ENCODE peak calls at places on chromosomes 4 and X, in five cellular contexts. One of them, this sample, is unnamed.

GRCh38 chr4:24824720-24825119 is 29.3 kb downstream of the SOD3 start:
- DNase-seq in A549: no peak
- DNase-seq in fibroblast of villous mesenchyme: no peak
- DNase-seq in heart left ventricle: no peak
- DNase-seq in MM.1S: no peak
- DNase-seq in this sample: no peak

GRCh38 chrX:49155243-49155899 is 7.2 kb upstream of the MAGIX start:
- DNase-seq in A549: peak
- DNase-seq in MM.1S: peak
- DNase-seq in heart left ventricle: no peak
- DNase-seq in fibroblast of villous mesenchyme: peak
- DNase-seq in this sample: peak

GRCh38 chr4:77199276-77199675 is 42.3 kb downstream of the CCNG2 start:
- DNase-seq in MM.1S: no peak
- DNase-seq in A549: no peak
- DNase-seq in heart left ventricle: no peak
- DNase-seq in fibroblast of villous mesenchyme: no peak
- DNase-seq in this sample: no peak

GRCh38 chr4:14856076-14856926 is 146.0 kb upstream of the CPEB2 start:
- DNase-seq in fibroblast of villous mesenchyme: peak
- DNase-seq in A549: peak
- DNase-seq in heart left ventricle: no peak
- DNase-seq in MM.1S: no peak
- DNase-seq in this sample: peak

GRCh38 chrX:138026211-138026610 is 460.3 kb downstream of the ZIC3 start:
- DNase-seq in fibroblast of villous mesenchyme: no peak
- DNase-seq in MM.1S: peak
- DNase-seq in heart left ventricle: no peak
- DNase-seq in A549: peak
- DNase-seq in this sample: peak

GRCh38 chr4:37770016-37770415 is 56.5 kb upstream of the PGM2 start:
- DNase-seq in heart left ventricle: no peak
- DNase-seq in MM.1S: no peak
- DNase-seq in fibroblast of villous mesenchyme: no peak
- DNase-seq in A549: no peak
- DNase-seq in this sample: no peak

GRCh38 chr4:149311076-149311475 is 504.6 kb downstream of the IQCM start:
- DNase-seq in MM.1S: no peak
- DNase-seq in fibroblast of villous mesenchyme: no peak
- DNase-seq in A549: no peak
- DNase-seq in heart left ventricle: no peak
- DNase-seq in this sample: no peak

GRCh38 chrX:74180716-74181115 is 123.3 kb upstream of the ZCCHC13 start:
- DNase-seq in fibroblast of villous mesenchyme: no peak
- DNase-seq in heart left ventricle: no peak
- DNase-seq in MM.1S: no peak
- DNase-seq in A549: no peak
- DNase-seq in this sample: no peak

GRCh38 chr4:185559913-185560281 is 24.6 kb upstream of the PDLIM3 start:
- DNase-seq in MM.1S: no peak
- DNase-seq in heart left ventricle: no peak
- DNase-seq in fibroblast of villous mesenchyme: peak
- DNase-seq in A549: peak
- DNase-seq in this sample: peak

GRCh38 chr4:20284990-20285389 is 33.3 kb downstream of the SLIT2 start:
- DNase-seq in fibroblast of villous mesenchyme: peak
- DNase-seq in heart left ventricle: no peak
- DNase-seq in A549: no peak
- DNase-seq in MM.1S: no peak
- DNase-seq in this sample: no peak

GRCh38 chr4:104559502-104559901 is 64.8 kb upstream of the CXXC4 start:
- DNase-seq in heart left ventricle: no peak
- DNase-seq in MM.1S: peak
- DNase-seq in fibroblast of villous mesenchyme: no peak
- DNase-seq in A549: no peak
- DNase-seq in this sample: no peak

GRCh38 chr4:20351360-20352171 is 99.9 kb downstream of the SLIT2 start:
- DNase-seq in MM.1S: no peak
- DNase-seq in fibroblast of villous mesenchyme: no peak
- DNase-seq in heart left ventricle: no peak
- DNase-seq in A549: no peak
- DNase-seq in this sample: no peak

GRCh38 chrX:20237864-20238263 is 28.8 kb downstream of the RPS6KA3 start:
- DNase-seq in A549: no peak
- DNase-seq in fibroblast of villous mesenchyme: peak
- DNase-seq in heart left ventricle: no peak
- DNase-seq in MM.1S: no peak
- DNase-seq in this sample: no peak

GRCh38 chr4:38078590-38079381 is 118.6 kb downstream of the PTTG2 start:
- DNase-seq in heart left ventricle: no peak
- DNase-seq in A549: peak
- DNase-seq in MM.1S: no peak
- DNase-seq in fibroblast of villous mesenchyme: peak
- DNase-seq in this sample: peak

GRCh38 chr4:152696764-152697250 is 17.0 kb upstream of the TMEM154 start:
- DNase-seq in A549: no peak
- DNase-seq in fibroblast of villous mesenchyme: no peak
- DNase-seq in MM.1S: peak
- DNase-seq in heart left ventricle: no peak
- DNase-seq in this sample: peak

GRCh38 chrX:125998432-125998831 is 167.7 kb downstream of the DCAF12L2 start:
- DNase-seq in heart left ventricle: no peak
- DNase-seq in MM.1S: peak
- DNase-seq in fibroblast of villous mesenchyme: no peak
- DNase-seq in A549: peak
- DNase-seq in this sample: no peak

GRCh38 chrX:74422576-74423288 is 1.4 kb downstream of the SLC16A2 start:
- DNase-seq in MM.1S: no peak
- DNase-seq in fibroblast of villous mesenchyme: peak
- DNase-seq in heart left ventricle: peak
- DNase-seq in A549: no peak
- DNase-seq in this sample: peak

GRCh38 chr4:104942990-104943758 is 203.5 kb upstream of the TET2 start:
- DNase-seq in fibroblast of villous mesenchyme: no peak
- DNase-seq in MM.1S: no peak
- DNase-seq in heart left ventricle: no peak
- DNase-seq in A549: no peak
- DNase-seq in this sample: peak

GRCh38 chrX:65926095-65927019 is 113.5 kb downstream of the VSIG4 start:
- DNase-seq in heart left ventricle: no peak
- DNase-seq in MM.1S: peak
- DNase-seq in fibroblast of villous mesenchyme: no peak
- DNase-seq in A549: no peak
- DNase-seq in this sample: peak

GRCh38 chrX:24619647-24620046 is 27.5 kb downstream of the PCYT1B start:
- DNase-seq in fibroblast of villous mesenchyme: peak
- DNase-seq in MM.1S: no peak
- DNase-seq in A549: peak
- DNase-seq in heart left ventricle: peak
- DNase-seq in this sample: peak

GRCh38 chr4:52317361-52317879 is 266.3 kb downstream of the SPATA18 start:
- DNase-seq in fibroblast of villous mesenchyme: no peak
- DNase-seq in A549: no peak
- DNase-seq in heart left ventricle: no peak
- DNase-seq in MM.1S: no peak
- DNase-seq in this sample: no peak

GRCh38 chrX:109635151-109635550 is 10.2 kb upstream of the KCNE5 start:
- DNase-seq in fibroblast of villous mesenchyme: peak
- DNase-seq in heart left ventricle: no peak
- DNase-seq in A549: peak
- DNase-seq in MM.1S: peak
- DNase-seq in this sample: peak

GRCh38 chrX:13334491-13334890 is 14.6 kb upstream of the ATXN3L start:
- DNase-seq in MM.1S: no peak
- DNase-seq in fibroblast of villous mesenchyme: no peak
- DNase-seq in heart left ventricle: no peak
- DNase-seq in A549: no peak
- DNase-seq in this sample: no peak

GRCh38 chr4:151955721-151956340 is 195.0 kb upstream of the GATB start:
- DNase-seq in heart left ventricle: no peak
- DNase-seq in MM.1S: no peak
- DNase-seq in A549: no peak
- DNase-seq in fibroblast of villous mesenchyme: peak
- DNase-seq in this sample: no peak

GRCh38 chr4:98659741-98660507 is 1.5 kb upstream of the TSPAN5 start:
- DNase-seq in MM.1S: no peak
- DNase-seq in A549: peak
- DNase-seq in heart left ventricle: no peak
- DNase-seq in fibroblast of villous mesenchyme: peak
- DNase-seq in this sample: no peak

GRCh38 chr4:20251061-20251795 is 477 bp upstream of the SLIT2 start:
- DNase-seq in A549: no peak
- DNase-seq in heart left ventricle: no peak
- DNase-seq in MM.1S: no peak
- DNase-seq in fibroblast of villous mesenchyme: peak
- DNase-seq in this sample: no peak

GRCh38 chr4:54100607-54101189 is 735 bp downstream of the GSX2 start:
- DNase-seq in A549: no peak
- DNase-seq in MM.1S: no peak
- DNase-seq in fibroblast of villous mesenchyme: no peak
- DNase-seq in heart left ventricle: no peak
- DNase-seq in this sample: no peak
- H3K4me3 ChIP-seq in A549: peak
- H3K4me3 ChIP-seq in MM.1S: peak
- H3K4me3 ChIP-seq in fibroblast of villous mesenchyme: peak
- H3K4me3 ChIP-seq in heart left ventricle: peak
- H3K4me3 ChIP-seq in this sample: no peak

DNA sequence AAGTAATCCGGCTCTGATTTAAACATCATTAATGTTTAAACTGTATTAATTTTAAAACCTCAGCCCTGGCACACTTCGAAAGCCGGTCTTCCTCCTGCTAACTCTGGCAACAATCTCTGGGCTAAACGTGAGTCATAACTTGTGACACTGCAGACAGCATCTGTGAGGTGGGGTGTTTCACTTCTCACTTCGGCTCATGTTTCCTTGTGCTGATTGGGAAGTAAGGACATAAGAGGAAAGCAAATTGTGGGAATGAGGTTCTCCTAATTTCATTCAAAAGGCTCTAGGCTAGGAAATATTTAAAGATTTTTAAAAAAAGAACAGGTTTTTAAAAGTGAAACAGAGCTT is 139.9 kb upstream of the USP9X start:
- DNase-seq in MM.1S: no peak
- DNase-seq in fibroblast of villous mesenchyme: peak
- DNase-seq in A549: peak
- DNase-seq in heart left ventricle: no peak
- DNase-seq in this sample: peak
- H3K4me3 ChIP-seq in MM.1S: no peak
- H3K4me3 ChIP-seq in fibroblast of villous mesenchyme: no peak
- H3K4me3 ChIP-seq in A549: no peak
- H3K4me3 ChIP-seq in heart left ventricle: no peak
- H3K4me3 ChIP-seq in this sample: no peak

GRCh38 chr4:53361451-53361850 is 4.4 kb downstream of the SCFD2 start:
- DNase-seq in heart left ventricle: no peak
- DNase-seq in fibroblast of villous mesenchyme: no peak
- DNase-seq in MM.1S: no peak
- DNase-seq in A549: no peak
- DNase-seq in this sample: no peak
- H3K4me3 ChIP-seq in heart left ventricle: no peak
- H3K4me3 ChIP-seq in fibroblast of villous mesenchyme: no peak
- H3K4me3 ChIP-seq in MM.1S: no peak
- H3K4me3 ChIP-seq in A549: no peak
- H3K4me3 ChIP-seq in this sample: no peak

DNA sequence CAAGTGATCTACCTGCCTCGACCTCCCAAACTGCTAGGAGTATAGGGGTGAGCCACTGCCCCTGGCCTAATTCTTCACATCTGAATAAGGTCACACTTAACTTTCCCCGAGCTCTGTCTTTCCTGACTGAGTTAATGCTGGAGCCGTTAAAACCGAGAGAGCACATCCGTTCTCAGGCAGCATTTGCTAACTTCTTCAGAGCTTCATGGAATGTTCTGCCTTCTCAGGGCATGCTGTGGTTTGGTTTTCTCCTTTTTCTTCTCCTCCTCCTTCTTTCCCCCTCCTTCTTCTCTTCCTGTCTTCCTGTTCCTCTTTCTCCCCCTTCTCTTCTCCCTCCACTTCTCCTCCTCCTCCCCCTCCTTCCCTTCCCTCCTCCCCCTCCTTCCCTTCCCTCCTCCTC is 119.9 kb downstream of the ASMT start:
- DNase-seq in A549: peak
- DNase-seq in MM.1S: no peak
- DNase-seq in heart left ventricle: no peak
- DNase-seq in fibroblast of villous mesenchyme: no peak
- DNase-seq in this sample: no peak
- H3K4me3 ChIP-seq in A549: no peak
- H3K4me3 ChIP-seq in MM.1S: no peak
- H3K4me3 ChIP-seq in heart left ventricle: no peak
- H3K4me3 ChIP-seq in fibroblast of villous mesenchyme: no peak
- H3K4me3 ChIP-seq in this sample: no peak

DNA sequence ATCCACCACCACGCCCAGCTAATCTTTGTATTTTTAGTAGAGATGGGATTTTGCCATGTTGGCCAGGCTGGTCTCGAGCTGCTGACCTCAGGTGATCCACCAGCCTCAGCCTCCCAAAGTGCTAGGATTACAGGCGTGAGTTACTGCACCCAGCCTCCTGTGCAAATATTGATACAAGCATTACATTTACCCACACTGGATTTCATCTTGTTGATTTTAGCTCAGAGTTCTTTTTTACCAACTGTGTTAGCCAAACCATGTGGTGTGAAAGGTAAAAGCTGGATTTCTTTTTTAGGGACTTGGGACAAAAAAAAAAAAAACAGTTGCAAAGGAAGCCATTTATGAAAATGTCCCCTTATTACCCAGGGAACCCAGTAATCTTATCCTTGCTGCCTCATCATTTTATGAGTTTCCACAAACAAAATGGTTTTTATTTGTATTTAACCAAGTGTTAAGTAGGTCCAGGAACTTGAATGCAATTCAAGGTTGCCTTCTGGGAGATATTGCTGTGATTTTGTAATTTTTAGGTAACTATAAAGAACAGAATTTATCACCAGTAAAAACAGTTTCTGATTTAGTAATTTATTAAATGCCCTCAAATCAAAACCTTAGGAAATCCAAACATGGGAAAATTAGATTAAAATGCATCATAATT is 202.5 kb downstream of the PALLD start:
- DNase-seq in fibroblast of villous mesenchyme: no peak
- DNase-seq in MM.1S: no peak
- DNase-seq in heart left ventricle: no peak
- DNase-seq in A549: peak
- DNase-seq in this sample: no peak
- H3K4me3 ChIP-seq in fibroblast of villous mesenchyme: no peak
- H3K4me3 ChIP-seq in MM.1S: no peak
- H3K4me3 ChIP-seq in heart left ventricle: no peak
- H3K4me3 ChIP-seq in A549: no peak
- H3K4me3 ChIP-seq in this sample: no peak

GRCh38 chrX:153725039-153725831 is 579 bp downstream of the ABCD1 start:
- DNase-seq in MM.1S: no peak
- DNase-seq in fibroblast of villous mesenchyme: no peak
- DNase-seq in heart left ventricle: no peak
- DNase-seq in A549: no peak
- DNase-seq in this sample: peak
- H3K4me3 ChIP-seq in MM.1S: peak
- H3K4me3 ChIP-seq in fibroblast of villous mesenchyme: peak
- H3K4me3 ChIP-seq in heart left ventricle: peak
- H3K4me3 ChIP-seq in A549: peak
- H3K4me3 ChIP-seq in this sample: peak

GRCh38 chr4:112637552-112637866 is 566 bp downstream of the LARP7 start:
- DNase-seq in fibroblast of villous mesenchyme: no peak
- DNase-seq in MM.1S: no peak
- DNase-seq in heart left ventricle: no peak
- DNase-seq in A549: no peak
- DNase-seq in this sample: no peak
- H3K4me3 ChIP-seq in fibroblast of villous mesenchyme: peak
- H3K4me3 ChIP-seq in MM.1S: peak
- H3K4me3 ChIP-seq in heart left ventricle: peak
- H3K4me3 ChIP-seq in A549: peak
- H3K4me3 ChIP-seq in this sample: peak